ENCODE peak calls at places on chromosomes 11 and 22, in nine cellular contexts. Y is adrenal gland; B is GM23248; N is T follicular helper cell; G is spleen; W is heart left ventricle; Z is ACHN; M is naive thymus-derived CD8-positive, alpha-beta T cell; D is MCF 10A. E is an unnamed sample.

GRCh38 chr11:4027746-4028145 is 66.9 kb upstream of the RRM1 start:
- DNase-seq in Z (no peak), D (no peak), G (no peak), W (no peak), M (no peak), N (no peak), Y (no peak), B (no peak), E (no peak)

GRCh38 chr11:128297111-128297651 is 290.2 kb downstream of the ETS1 start:
- DNase-seq in W (no peak), G (no peak), D (no peak), M (peak), N (no peak), Z (no peak), B (no peak), Y (no peak), E (peak)

GRCh38 chr11:57778318-57779037 is 16.9 kb downstream of the CTNND1 start:
- DNase-seq in M (no peak), G (peak), B (peak), W (peak), Y (peak), Z (peak), N (no peak), D (peak), E (peak)

GRCh38 chr22:48060266-48060665 is 1297.8 kb downstream of the TBC1D22A start:
- DNase-seq in B (no peak), W (no peak), Z (no peak), Y (no peak), D (no peak), N (no peak), M (no peak), G (no peak), E (no peak)

GRCh38 chr11:86103808-86104207 is 34.9 kb upstream of the PICALM start:
- DNase-seq in M (no peak), Y (no peak), Z (no peak), G (no peak), W (no peak), B (no peak), N (no peak), D (no peak), E (peak)

GRCh38 chr11:19574916-19575315 is 137.7 kb upstream of the NAV2 start:
- DNase-seq in N (no peak), D (no peak), B (no peak), Y (no peak), M (no peak), G (no peak), W (no peak), Z (no peak), E (no peak)

GRCh38 chr11:76524919-76525318 is 80.1 kb downstream of the EMSY start:
- DNase-seq in W (no peak), Y (no peak), D (peak), Z (no peak), N (no peak), B (peak), M (no peak), G (no peak), E (peak)

GRCh38 chr22:45224331-45224730 is 16.4 kb downstream of the KIAA0930 start:
- DNase-seq in W (no peak), Z (no peak), M (no peak), B (no peak), Y (no peak), D (no peak), N (no peak), G (peak), E (no peak)

GRCh38 chr11:116990061-116990473 is 108.2 kb downstream of the SIK3 start:
- DNase-seq in Y (no peak), W (no peak), N (no peak), G (no peak), B (peak), M (no peak), Z (peak), D (peak), E (no peak)

GRCh38 chr11:1060885-1061616 is 13.6 kb upstream of the MUC2 start:
- DNase-seq in N (no peak), G (peak), Y (no peak), W (no peak), D (peak), B (peak), Z (no peak), M (no peak), E (no peak)

GRCh38 chr22:43234299-43234988 is 47.5 kb upstream of the TTLL12 start:
- DNase-seq in Y (no peak), N (no peak), M (no peak), Z (no peak), G (no peak), D (no peak), B (no peak), W (no peak), E (peak)

GRCh38 chr11:124762624-124763155 is 600 bp upstream of the ESAM start:
- DNase-seq in W (no peak), Y (no peak), M (no peak), N (no peak), G (peak), Z (peak), D (no peak), B (peak), E (peak)